ENCODE peak calls at places on chromosome 6, in six cellular contexts. G is mammary epithelial cell; V is CD8-positive, alpha-beta memory T cell; C is thyroid gland; O is AG04450; L is heart left ventricle. K is an unnamed sample.

GRCh38 chr6:159874475-159874874 is 16.3 kb upstream of the MAS1 start:
- DNase-seq in G (no peak), V (no peak), C (peak), O (no peak), L (peak), K (no peak)

GRCh38 chr6:160042788-160043301 is 74.0 kb downstream of the IGF2R start:
- DNase-seq in G (peak), V (no peak), C (no peak), O (no peak), L (no peak), K (no peak)

GRCh38 chr6:168188974-168189678 is 110.1 kb upstream of the FRMD1 start:
- DNase-seq in G (no peak), V (no peak), C (no peak), O (no peak), L (no peak), K (no peak)

GRCh38 chr6:14031516-14031915 is 86.1 kb upstream of the CD83 start:
- DNase-seq in G (no peak), V (no peak), C (no peak), O (no peak), L (peak), K (no peak)

GRCh38 chr6:111841822-111842221 is 31.4 kb downstream of the FYN start:
- DNase-seq in G (no peak), V (no peak), C (peak), O (no peak), L (peak), K (peak)

GRCh38 chr6:7264041-7264440 is 49.0 kb downstream of the SSR1 start:
- DNase-seq in G (no peak), V (no peak), C (no peak), O (no peak), L (peak), K (peak)

GRCh38 chr6:72946766-72947165 is 278.5 kb downstream of the KHDC1L start:
- DNase-seq in G (no peak), V (no peak), C (no peak), O (peak), L (no peak), K (no peak)

GRCh38 chr6:10425973-10426780 is 11.3 kb upstream of the TFAP2A start:
- DNase-seq in G (peak), V (no peak), C (peak), O (no peak), L (no peak), K (no peak)

GRCh38 chr6:147924598-147924997 is 416.1 kb downstream of the SAMD5 start:
- DNase-seq in G (no peak), V (no peak), C (no peak), O (no peak), L (no peak), K (no peak)

GRCh38 chr6:9139762-9140161 is 704.4 kb upstream of the SLC35B3 start:
- DNase-seq in G (peak), V (no peak), C (no peak), O (peak), L (no peak), K (peak)

GRCh38 chr6:104884867-104885517 is 25.3 kb upstream of the HACE1 start:
- DNase-seq in G (no peak), V (no peak), C (no peak), O (no peak), L (no peak), K (no peak)

GRCh38 chr6:147693185-147693584 is 184.7 kb downstream of the SAMD5 start:
- DNase-seq in G (no peak), V (no peak), C (no peak), O (no peak), L (no peak), K (no peak)

GRCh38 chr6:170583736-170584180 is 679 bp downstream of the PDCD2 start:
- DNase-seq in G (no peak), V (no peak), C (no peak), O (no peak), L (no peak), K (no peak)

GRCh38 chr6:16718301-16718700 is 43.0 kb downstream of the ATXN1 start:
- DNase-seq in G (no peak), V (no peak), C (no peak), O (no peak), L (no peak), K (no peak)

GRCh38 chr6:11318835-11319813 is 86.7 kb upstream of the NEDD9 start:
- DNase-seq in G (peak), V (no peak), C (no peak), O (no peak), L (no peak), K (no peak)

GRCh38 chr6:120606743-120607142 is 727.5 kb downstream of the TBC1D32 start:
- DNase-seq in G (no peak), V (no peak), C (no peak), O (no peak), L (no peak), K (no peak)

GRCh38 chr6:137494281-137494966 is at the start of gene OLIG3:
- DNase-seq in G (no peak), V (no peak), C (no peak), O (no peak), L (no peak), K (no peak)

GRCh38 chr6:40996591-40997247 is 42.3 kb downstream of the UNC5CL start:
- DNase-seq in G (no peak), V (no peak), C (peak), O (no peak), L (no peak), K (no peak)

GRCh38 chr6:82963527-82963926 is 102.1 kb downstream of the UBE3D start:
- DNase-seq in G (peak), V (no peak), C (no peak), O (no peak), L (no peak), K (no peak)

GRCh38 chr6:170027111-170028043 is 263.5 kb downstream of the DLL1 start:
- DNase-seq in G (no peak), V (no peak), C (no peak), O (no peak), L (no peak), K (no peak)

GRCh38 chr6:157266274-157267101 is 56.8 kb downstream of the TMEM242 start:
- DNase-seq in G (no peak), V (no peak), C (no peak), O (no peak), L (no peak), K (no peak)

GRCh38 chr6:140670013-140670412 is 1295.6 kb upstream of the CITED2 start:
- DNase-seq in G (peak), V (no peak), C (no peak), O (no peak), L (no peak), K (no peak)

GRCh38 chr6:136158971-136159370 is 91.1 kb downstream of the MTFR2 start:
- DNase-seq in G (no peak), V (no peak), C (no peak), O (no peak), L (no peak), K (no peak)

GRCh38 chr6:107607109-107607508 is 117.2 kb downstream of the SOBP start:
- DNase-seq in G (no peak), V (no peak), C (no peak), O (no peak), L (peak), K (no peak)

GRCh38 chr6:37251211-37251610 is 6.4 kb upstream of the TBC1D22B start:
- DNase-seq in G (peak), V (no peak), C (no peak), O (no peak), L (no peak), K (no peak)

GRCh38 chr6:43924222-43924702 is 154.3 kb downstream of the VEGFA start:
- DNase-seq in G (peak), V (peak), C (peak), O (no peak), L (no peak), K (no peak)

GRCh38 chr6:88662653-88663174 is 300.7 kb downstream of the RNGTT start:
- DNase-seq in G (no peak), V (no peak), C (no peak), O (no peak), L (no peak), K (no peak)

GRCh38 chr6:34514593-34515472 is 41.3 kb downstream of the SPDEF start:
- DNase-seq in G (no peak), V (no peak), C (peak), O (peak), L (no peak), K (no peak)

GRCh38 chr6:44041461-44042260 is 85.6 kb downstream of the MRPL14 start:
- DNase-seq in G (peak), V (no peak), C (no peak), O (peak), L (no peak), K (peak)

GRCh38 chr6:1535295-1535694 is 74.4 kb upstream of the FOXC1 start:
- DNase-seq in G (peak), V (no peak), C (peak), O (no peak), L (no peak), K (peak)

GRCh38 chr6:33116881-33117711 is 41.3 kb downstream of the HLA-DPB1 start:
- DNase-seq in G (no peak), V (no peak), C (no peak), O (no peak), L (no peak), K (no peak)

GRCh38 chr6:56742122-56742791 is 99.6 kb upstream of the DST start:
- DNase-seq in G (peak), V (no peak), C (no peak), O (no peak), L (no peak), K (no peak)

GRCh38 chr6:43386492-43386891 is 17.0 kb upstream of the ZNF318 start:
- DNase-seq in G (no peak), V (no peak), C (no peak), O (no peak), L (no peak), K (no peak)

GRCh38 chr6:47151232-47151898 is 109.2 kb upstream of the ADGRF1 start:
- DNase-seq in G (no peak), V (no peak), C (no peak), O (no peak), L (no peak), K (no peak)

GRCh38 chr6:147508871-147509608 is 550 bp downstream of the SAMD5 start:
- DNase-seq in G (no peak), V (no peak), C (peak), O (no peak), L (no peak), K (no peak)

GRCh38 chr6:31270788-31271640 is 878 bp downstream of the HLA-C start:
- DNase-seq in G (peak), V (peak), C (peak), O (no peak), L (peak), K (peak)

GRCh38 chr6:54856137-54856536 is 9.6 kb downstream of the FAM83B start:
- DNase-seq in G (peak), V (no peak), C (peak), O (no peak), L (no peak), K (no peak)

GRCh38 chr6:13290335-13290734 is 38.0 kb downstream of the TBC1D7 start:
- DNase-seq in G (no peak), V (no peak), C (no peak), O (no peak), L (no peak), K (peak)

GRCh38 chr6:54173084-54173483 is 61.8 kb downstream of the MLIP start:
- DNase-seq in G (no peak), V (no peak), C (no peak), O (no peak), L (no peak), K (no peak)

GRCh38 chr6:110039364-110039995 is 61.4 kb downstream of the GPR6 start:
- DNase-seq in G (peak), V (peak), C (peak), O (peak), L (peak), K (peak)
- H3K27ac ChIP-seq in G (no peak), V (peak), C (no peak), O (no peak), L (no peak), K (no peak)

DNA sequence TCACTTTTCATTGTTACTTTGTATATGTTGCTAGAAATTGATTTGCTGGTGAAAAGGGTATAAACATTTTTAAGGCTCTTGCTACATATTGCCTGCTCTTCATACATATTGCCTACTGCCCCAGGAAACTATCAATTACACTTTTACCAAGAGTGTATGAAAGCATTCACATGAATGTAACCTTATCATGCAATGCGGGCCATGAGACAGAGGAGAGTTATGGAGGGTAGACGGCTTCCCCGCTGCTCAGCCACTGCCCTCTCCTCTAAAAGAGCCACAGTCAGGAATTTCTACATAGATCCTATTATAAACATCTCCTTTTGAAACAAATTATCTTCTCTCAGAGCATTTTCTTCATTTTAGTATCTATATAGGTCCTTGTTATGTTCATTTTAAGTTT is 264.4 kb downstream of the ESR1 start:
- DNase-seq in G (no peak), V (no peak), C (no peak), O (no peak), L (no peak), K (no peak)
- H3K27ac ChIP-seq in G (no peak), V (no peak), C (no peak), O (no peak), L (no peak), K (no peak)

DNA sequence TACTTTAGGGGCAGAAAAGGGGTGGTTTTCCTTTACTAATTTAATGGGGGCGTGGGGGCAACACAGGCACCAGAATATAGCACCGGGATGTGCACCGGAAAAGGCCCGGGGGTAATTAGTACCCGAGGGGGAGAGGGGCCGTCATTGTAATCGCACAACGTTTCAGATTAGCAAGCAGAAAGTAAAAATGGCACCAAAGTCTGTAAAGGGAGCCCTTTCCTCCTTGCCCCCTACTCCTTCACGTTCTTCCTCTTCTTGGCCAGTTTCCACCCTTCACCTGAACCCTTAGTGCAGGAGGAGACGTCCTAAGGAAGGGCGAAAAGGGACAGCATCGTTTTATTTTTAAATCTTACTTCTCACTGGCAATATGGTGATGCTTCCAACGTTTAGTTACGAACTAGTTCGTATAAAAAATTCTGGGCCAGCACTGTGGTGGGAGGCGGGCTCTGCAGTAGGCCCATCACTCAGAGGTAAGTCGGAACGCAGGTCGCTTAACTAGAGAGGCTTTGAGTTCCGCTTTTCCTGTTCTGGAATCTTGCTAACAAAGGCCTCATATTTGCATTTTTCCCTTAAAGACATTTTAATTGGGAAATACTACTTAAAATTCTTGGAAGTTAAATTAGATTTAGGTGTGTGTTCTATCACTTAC is 784 bp upstream of the CEP85L start:
- DNase-seq in G (no peak), V (no peak), C (no peak), O (no peak), L (no peak), K (no peak)
- H3K27ac ChIP-seq in G (no peak), V (peak), C (peak), O (no peak), L (peak), K (peak)

GRCh38 chr6:35706468-35706867 is 17.8 kb upstream of the FKBP5 start:
- DNase-seq in G (no peak), V (no peak), C (no peak), O (no peak), L (no peak), K (no peak)
- H3K27ac ChIP-seq in G (no peak), V (no peak), C (no peak), O (no peak), L (no peak), K (no peak)

DNA sequence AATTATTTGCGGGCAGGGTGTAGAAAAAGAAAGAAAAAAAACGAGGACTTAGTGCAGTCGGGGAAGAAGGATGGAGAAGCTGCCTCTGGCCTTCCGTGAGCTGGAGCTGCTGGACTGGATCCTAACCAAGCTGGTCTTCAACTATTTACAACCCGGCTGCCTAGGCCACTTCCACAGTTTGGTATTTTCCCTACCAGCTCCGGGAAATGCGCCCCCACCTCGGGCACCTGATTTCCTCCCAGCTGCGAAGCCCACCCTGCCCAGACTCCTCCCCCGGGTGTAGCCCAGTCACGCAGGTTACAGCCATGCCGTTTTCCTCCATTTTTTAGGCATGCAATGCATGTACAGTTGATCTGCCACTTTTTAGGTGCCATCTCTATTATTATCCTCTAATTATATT is 21.2 kb downstream of the THEMIS start:
- DNase-seq in G (no peak), V (no peak), C (peak), O (no peak), L (no peak), K (no peak)
- H3K27ac ChIP-seq in G (no peak), V (no peak), C (no peak), O (no peak), L (no peak), K (no peak)